ENCODE peak calls at places on chromosomes 2 and 18, in five cellular contexts. R is hepatocyte, I is GM23248, P is PC-3, Y is OCI-LY7. E is an unnamed sample.

GRCh38 chr2:96953611-96954489 is 32.5 kb downstream of the FAM178B start:
- DNase-seq in I (no peak), P (no peak), R (no peak), Y (no peak), E (no peak)

GRCh38 chr2:121052023-121052422 is 233.0 kb downstream of the TFCP2L1 start:
- DNase-seq in I (no peak), P (no peak), Y (no peak), R (no peak), E (no peak)

GRCh38 chr18:33269223-33269622 is 171.3 kb downstream of the CCDC178 start:
- DNase-seq in P (no peak), Y (no peak), I (no peak), R (no peak), E (no peak)

GRCh38 chr2:85437488-85438290 is 19.2 kb downstream of the SH2D6 start:
- DNase-seq in I (peak), Y (peak), P (peak), R (peak), E (peak)

GRCh38 chr18:12960395-12960794 is 12.6 kb downstream of the SEH1L start:
- DNase-seq in Y (no peak), P (no peak), I (no peak), R (no peak), E (no peak)

GRCh38 chr2:230319211-230319862 is 7.7 kb upstream of the SP140L start:
- DNase-seq in I (no peak), R (no peak), P (no peak), Y (peak), E (no peak)

GRCh38 chr2:113799375-113799774 is 42.9 kb upstream of the SLC35F5 start:
- DNase-seq in I (peak), P (no peak), R (no peak), Y (peak), E (no peak)

GRCh38 chr2:24409700-24410556 is 49.6 kb upstream of the ITSN2 start:
- DNase-seq in I (peak), Y (peak), P (peak), R (peak), E (peak)

GRCh38 chr18:79384151-79384807 is 11.5 kb upstream of the NFATC1 start:
- DNase-seq in Y (no peak), R (no peak), I (peak), P (peak), E (no peak)

GRCh38 chr2:233363744-233364235 is 9.5 kb downstream of the DGKD start:
- DNase-seq in Y (peak), R (no peak), I (no peak), P (no peak), E (no peak)

GRCh38 chr2:28583899-28584553 is 88.2 kb downstream of the PLB1 start:
- DNase-seq in Y (no peak), I (peak), R (peak), P (peak), E (no peak)

GRCh38 chr18:70154591-70155194 is 50.8 kb downstream of the RTTN start:
- DNase-seq in R (no peak), P (peak), Y (no peak), I (peak), E (no peak)

GRCh38 chr18:59628995-59629394 is 68.2 kb downstream of the CCBE1 start:
- DNase-seq in R (no peak), Y (no peak), I (no peak), P (no peak), E (no peak)

GRCh38 chr18:5424903-5425302 is 118.9 kb downstream of the EPB41L3 start:
- DNase-seq in P (peak), I (peak), R (peak), Y (peak), E (peak)

GRCh38 chr2:49843314-49843713 is 689.0 kb upstream of the FSHR start:
- DNase-seq in Y (no peak), R (no peak), P (no peak), I (no peak), E (no peak)

GRCh38 chr2:122543815-122544214 is 788.4 kb downstream of the TSN start:
- DNase-seq in R (no peak), I (peak), Y (no peak), P (peak), E (no peak)

GRCh38 chr2:80030135-80030534 is 274.4 kb downstream of the LRRTM1 start:
- DNase-seq in I (no peak), P (no peak), Y (no peak), R (no peak), E (no peak)

GRCh38 chr2:132009874-132010521 is 151.8 kb downstream of the ANKRD30BL start:
- DNase-seq in Y (no peak), I (peak), P (no peak), R (peak), E (peak)

GRCh38 chr2:81412681-81413080 is 1108.1 kb upstream of the LRRTM1 start:
- DNase-seq in Y (no peak), P (peak), I (no peak), R (peak), E (no peak)

GRCh38 chr2:119367472-119368099 is 809 bp downstream of the DBI start:
- DNase-seq in R (peak), I (peak), P (peak), Y (peak), E (peak)

GRCh38 chr18:31230495-31230894 is 67.8 kb upstream of the DSC1 start:
- DNase-seq in P (peak), Y (no peak), R (peak), I (no peak), E (no peak)

GRCh38 chr2:98572211-98572610 is 36.1 kb downstream of the COA5 start:
- DNase-seq in P (no peak), R (no peak), I (no peak), Y (no peak), E (no peak)

GRCh38 chr2:53473762-53474161 is 293.8 kb upstream of the CHAC2 start:
- DNase-seq in Y (no peak), R (no peak), P (no peak), I (peak), E (no peak)

GRCh38 chr2:53476800-53477199 is 290.8 kb upstream of the CHAC2 start:
- DNase-seq in P (peak), R (no peak), Y (no peak), I (no peak), E (no peak)

GRCh38 chr2:53473236-53473635 is 294.4 kb upstream of the CHAC2 start:
- DNase-seq in I (peak), P (peak), R (peak), Y (peak), E (peak)

GRCh38 chr2:53475766-53476165 is 291.8 kb upstream of the CHAC2 start:
- DNase-seq in I (peak), R (no peak), P (peak), Y (no peak), E (no peak)

GRCh38 chr2:53475320-53475719 is 292.3 kb upstream of the CHAC2 start:
- DNase-seq in P (peak), R (no peak), I (peak), Y (no peak), E (no peak)
- TF ChIP-seq EZH2phosphoT487 in P (no peak), R (no peak), I (no peak), Y (no peak), E (no peak)

DNA sequence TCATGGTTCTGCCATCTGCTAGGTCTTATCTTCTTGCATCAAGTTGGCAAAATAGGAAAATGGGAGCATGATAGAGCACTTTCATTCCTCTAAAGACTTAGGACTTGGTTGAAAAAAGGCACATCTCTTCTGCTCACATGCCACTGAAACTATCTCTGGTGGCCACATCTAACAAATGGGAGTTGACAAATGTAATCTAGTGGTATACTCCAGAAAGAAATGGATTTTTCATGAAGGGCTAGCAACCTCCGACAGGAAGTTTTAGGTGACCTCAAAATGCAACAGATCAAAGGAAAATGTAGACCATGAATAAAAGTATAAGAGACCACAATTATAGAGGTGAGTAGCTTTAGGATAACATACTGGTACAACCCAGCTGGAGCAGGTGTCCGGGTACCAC is 224.1 kb downstream of the SETBP1 start:
- DNase-seq in Y (no peak), P (no peak), R (no peak), I (no peak), E (no peak)
- H3K4me3 ChIP-seq in Y (no peak), P (no peak), R (no peak), I (no peak), E (no peak)

DNA sequence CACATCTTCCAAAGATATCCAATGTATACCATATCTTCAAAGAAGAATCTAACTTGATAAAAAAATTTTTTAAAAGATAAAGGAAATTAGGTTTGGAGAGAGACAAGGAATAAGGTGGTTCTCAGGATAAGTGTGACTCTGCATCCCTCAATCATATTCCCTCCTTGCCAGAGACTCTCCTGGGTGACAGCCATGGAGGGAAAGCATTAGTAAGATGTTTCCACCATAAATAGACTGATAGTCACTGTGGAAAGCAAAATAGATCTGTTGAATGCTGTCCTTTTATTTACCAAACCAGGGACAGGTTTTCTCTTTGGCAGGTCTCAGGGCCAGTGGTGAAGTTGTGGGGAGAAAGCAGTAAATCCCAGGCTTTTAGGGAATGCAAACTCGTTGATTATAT is 107.6 kb downstream of the PRPF40A start:
- DNase-seq in I (no peak), P (no peak), R (no peak), Y (no peak), E (no peak)
- TF ChIP-seq EZH2phosphoT487 in I (no peak), P (no peak), R (no peak), Y (no peak), E (no peak)

GRCh38 chr2:232190796-232191195 is 187.8 kb upstream of the ALPP start:
- DNase-seq in R (no peak), I (no peak), P (no peak), Y (no peak), E (no peak)
- H3K4me3 ChIP-seq in R (no peak), I (no peak), P (no peak), Y (no peak), E (no peak)

DNA sequence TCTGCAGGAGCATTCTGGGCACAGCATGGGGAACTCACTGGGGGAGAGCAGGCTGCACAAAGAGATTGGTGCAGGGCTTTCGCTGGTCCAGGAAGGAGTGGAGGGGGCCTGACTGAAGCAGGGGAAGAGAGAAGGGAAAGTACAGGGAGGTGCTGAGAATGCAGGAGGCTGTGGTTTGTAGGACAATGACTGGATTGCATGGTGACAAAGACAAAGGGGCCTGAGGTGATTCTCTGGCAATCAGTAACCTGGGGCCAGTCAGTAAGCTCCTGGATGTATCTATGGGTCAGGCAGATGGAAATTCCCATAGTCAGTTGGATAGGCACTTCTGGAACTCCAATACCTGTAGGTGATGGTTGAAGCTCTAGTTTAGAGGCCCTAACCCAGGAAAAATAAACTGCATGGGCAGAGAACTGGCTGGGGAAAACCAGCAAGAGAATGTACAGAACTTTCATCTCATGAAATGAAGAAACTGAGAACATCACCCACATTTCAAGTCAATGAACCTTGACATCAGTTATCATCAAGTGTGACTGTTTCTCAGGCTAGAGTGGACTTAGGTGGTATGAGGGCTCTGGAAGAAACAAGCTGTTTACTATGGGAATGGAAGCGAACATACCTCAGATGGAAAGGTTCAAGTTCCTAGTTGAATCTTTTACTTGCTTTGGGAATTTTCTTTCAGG is 193.2 kb downstream of the TPGS2 start:
- DNase-seq in I (no peak), R (no peak), P (no peak), Y (no peak), E (no peak)
- TF ChIP-seq EZH2phosphoT487 in I (no peak), R (no peak), P (no peak), Y (no peak), E (no peak)

GRCh38 chr18:76378526-76379215 is 116.4 kb downstream of the ZNF516 start:
- DNase-seq in Y (no peak), I (no peak), R (no peak), P (no peak), E (no peak)
- H3K4me3 ChIP-seq in Y (no peak), I (no peak), R (no peak), P (no peak), E (no peak)